ENCODE peak calls at places on chromosomes 11 and 22, in nine cellular contexts. One of them, this sample, is unnamed.

GRCh38 chr11:99422581-99423434 is 402.1 kb downstream of the CNTN5 start:
- DNase-seq in stimulated activated CD4-positive, alpha-beta T cell treated with anti-CD3 and anti-CD28 coated beads, Interleukin-2, amount 100 ng/mL, for 48 hours: no peak
- DNase-seq in upper lobe of right lung: no peak
- DNase-seq in AG20443: no peak
- DNase-seq in NCI-H774: no peak
- DNase-seq in skeletal muscle cell: peak; percentile 2
- DNase-seq in astrocyte of the cerebellum: no peak
- DNase-seq in activated naive CD4-positive, alpha-beta T cell: no peak
- DNase-seq in HuH-7: no peak
- DNase-seq in this sample: no peak

GRCh38 chr11:102469196-102469821 is 16.7 kb upstream of the TMEM123 start:
- DNase-seq in activated naive CD4-positive, alpha-beta T cell: no peak
- DNase-seq in AG20443: peak; percentile 40
- DNase-seq in NCI-H774: no peak
- DNase-seq in upper lobe of right lung: no peak
- DNase-seq in skeletal muscle cell: no peak
- DNase-seq in HuH-7: no peak
- DNase-seq in stimulated activated CD4-positive, alpha-beta T cell treated with anti-CD3 and anti-CD28 coated beads, Interleukin-2, amount 100 ng/mL, for 48 hours: no peak
- DNase-seq in astrocyte of the cerebellum: peak; percentile 37
- DNase-seq in this sample: no peak

GRCh38 chr11:111443640-111444039 is 64.6 kb upstream of the POU2AF1 start:
- DNase-seq in AG20443: no peak
- DNase-seq in stimulated activated CD4-positive, alpha-beta T cell treated with anti-CD3 and anti-CD28 coated beads, Interleukin-2, amount 100 ng/mL, for 48 hours: no peak
- DNase-seq in upper lobe of right lung: no peak
- DNase-seq in HuH-7: no peak
- DNase-seq in skeletal muscle cell: no peak
- DNase-seq in NCI-H774: no peak
- DNase-seq in astrocyte of the cerebellum: no peak
- DNase-seq in activated naive CD4-positive, alpha-beta T cell: no peak
- DNase-seq in this sample: no peak

GRCh38 chr22:29300807-29301601 is 5.4 kb upstream of the GAS2L1 start:
- DNase-seq in stimulated activated CD4-positive, alpha-beta T cell treated with anti-CD3 and anti-CD28 coated beads, Interleukin-2, amount 100 ng/mL, for 48 hours: no peak
- DNase-seq in skeletal muscle cell: no peak
- DNase-seq in HuH-7: no peak
- DNase-seq in AG20443: no peak
- DNase-seq in activated naive CD4-positive, alpha-beta T cell: no peak
- DNase-seq in upper lobe of right lung: no peak
- DNase-seq in astrocyte of the cerebellum: no peak
- DNase-seq in NCI-H774: no peak
- DNase-seq in this sample: no peak

GRCh38 chr22:19819911-19820879 is 34.5 kb downstream of the GNB1L start:
- DNase-seq in AG20443: no peak
- DNase-seq in NCI-H774: no peak
- DNase-seq in skeletal muscle cell: no peak
- DNase-seq in upper lobe of right lung: no peak
- DNase-seq in astrocyte of the cerebellum: no peak
- DNase-seq in HuH-7: no peak
- DNase-seq in activated naive CD4-positive, alpha-beta T cell: no peak
- DNase-seq in stimulated activated CD4-positive, alpha-beta T cell treated with anti-CD3 and anti-CD28 coated beads, Interleukin-2, amount 100 ng/mL, for 48 hours: no peak
- DNase-seq in this sample: peak; percentile 5

GRCh38 chr22:49738006-49738405 is 89.7 kb downstream of the BRD1 start:
- DNase-seq in activated naive CD4-positive, alpha-beta T cell: no peak
- DNase-seq in skeletal muscle cell: no peak
- DNase-seq in HuH-7: no peak
- DNase-seq in NCI-H774: no peak
- DNase-seq in AG20443: no peak
- DNase-seq in upper lobe of right lung: peak; percentile 30
- DNase-seq in astrocyte of the cerebellum: no peak
- DNase-seq in stimulated activated CD4-positive, alpha-beta T cell treated with anti-CD3 and anti-CD28 coated beads, Interleukin-2, amount 100 ng/mL, for 48 hours: no peak
- DNase-seq in this sample: no peak

GRCh38 chr11:125532668-125533067 is 36.6 kb upstream of the FEZ1 start:
- DNase-seq in AG20443: no peak
- DNase-seq in stimulated activated CD4-positive, alpha-beta T cell treated with anti-CD3 and anti-CD28 coated beads, Interleukin-2, amount 100 ng/mL, for 48 hours: no peak
- DNase-seq in activated naive CD4-positive, alpha-beta T cell: no peak
- DNase-seq in NCI-H774: no peak
- DNase-seq in astrocyte of the cerebellum: no peak
- DNase-seq in upper lobe of right lung: no peak
- DNase-seq in HuH-7: no peak
- DNase-seq in skeletal muscle cell: no peak
- DNase-seq in this sample: no peak

GRCh38 chr11:59556115-59556882 is 45.0 kb downstream of the OR4D9 start:
- DNase-seq in skeletal muscle cell: peak; percentile 61
- DNase-seq in astrocyte of the cerebellum: no peak
- DNase-seq in HuH-7: peak; percentile 74
- DNase-seq in AG20443: peak; percentile 53
- DNase-seq in stimulated activated CD4-positive, alpha-beta T cell treated with anti-CD3 and anti-CD28 coated beads, Interleukin-2, amount 100 ng/mL, for 48 hours: peak; percentile 77
- DNase-seq in activated naive CD4-positive, alpha-beta T cell: peak; percentile 41
- DNase-seq in upper lobe of right lung: no peak
- DNase-seq in NCI-H774: peak; percentile 22
- DNase-seq in this sample: peak; percentile 85

GRCh38 chr11:8247312-8247711 is 16.4 kb downstream of the LMO1 start:
- DNase-seq in AG20443: no peak
- DNase-seq in NCI-H774: no peak
- DNase-seq in upper lobe of right lung: no peak
- DNase-seq in skeletal muscle cell: no peak
- DNase-seq in HuH-7: no peak
- DNase-seq in astrocyte of the cerebellum: no peak
- DNase-seq in activated naive CD4-positive, alpha-beta T cell: no peak
- DNase-seq in stimulated activated CD4-positive, alpha-beta T cell treated with anti-CD3 and anti-CD28 coated beads, Interleukin-2, amount 100 ng/mL, for 48 hours: no peak
- DNase-seq in this sample: peak; percentile 43

GRCh38 chr22:28977050-28977449 is 84.6 kb downstream of the C22orf31 start:
- DNase-seq in NCI-H774: no peak
- DNase-seq in stimulated activated CD4-positive, alpha-beta T cell treated with anti-CD3 and anti-CD28 coated beads, Interleukin-2, amount 100 ng/mL, for 48 hours: no peak
- DNase-seq in activated naive CD4-positive, alpha-beta T cell: no peak
- DNase-seq in astrocyte of the cerebellum: no peak
- DNase-seq in HuH-7: no peak
- DNase-seq in AG20443: no peak
- DNase-seq in upper lobe of right lung: no peak
- DNase-seq in skeletal muscle cell: no peak
- DNase-seq in this sample: no peak

GRCh38 chr22:40196628-40197027 is 18.9 kb downstream of the TNRC6B start:
- DNase-seq in stimulated activated CD4-positive, alpha-beta T cell treated with anti-CD3 and anti-CD28 coated beads, Interleukin-2, amount 100 ng/mL, for 48 hours: peak; percentile 44
- DNase-seq in activated naive CD4-positive, alpha-beta T cell: no peak
- DNase-seq in skeletal muscle cell: peak; percentile 73
- DNase-seq in NCI-H774: no peak
- DNase-seq in AG20443: peak; percentile 72
- DNase-seq in upper lobe of right lung: no peak
- DNase-seq in astrocyte of the cerebellum: peak; percentile 80
- DNase-seq in HuH-7: no peak
- DNase-seq in this sample: no peak

GRCh38 chr11:72753341-72754148 is 1.3 kb upstream of the ARAP1 start:
- DNase-seq in upper lobe of right lung: no peak
- DNase-seq in NCI-H774: no peak
- DNase-seq in astrocyte of the cerebellum: no peak
- DNase-seq in stimulated activated CD4-positive, alpha-beta T cell treated with anti-CD3 and anti-CD28 coated beads, Interleukin-2, amount 100 ng/mL, for 48 hours: no peak
- DNase-seq in AG20443: no peak
- DNase-seq in skeletal muscle cell: no peak
- DNase-seq in HuH-7: no peak
- DNase-seq in activated naive CD4-positive, alpha-beta T cell: no peak
- DNase-seq in this sample: no peak

GRCh38 chr22:21754523-21755128 is 19.0 kb upstream of the YPEL1 start:
- DNase-seq in stimulated activated CD4-positive, alpha-beta T cell treated with anti-CD3 and anti-CD28 coated beads, Interleukin-2, amount 100 ng/mL, for 48 hours: no peak
- DNase-seq in NCI-H774: no peak
- DNase-seq in activated naive CD4-positive, alpha-beta T cell: no peak
- DNase-seq in AG20443: no peak
- DNase-seq in skeletal muscle cell: no peak
- DNase-seq in HuH-7: no peak
- DNase-seq in upper lobe of right lung: no peak
- DNase-seq in astrocyte of the cerebellum: no peak
- DNase-seq in this sample: no peak

GRCh38 chr22:24178021-24178431 is 3.3 kb upstream of the SUSD2 start:
- DNase-seq in NCI-H774: no peak
- DNase-seq in skeletal muscle cell: no peak
- DNase-seq in AG20443: no peak
- DNase-seq in HuH-7: no peak
- DNase-seq in astrocyte of the cerebellum: no peak
- DNase-seq in upper lobe of right lung: no peak
- DNase-seq in activated naive CD4-positive, alpha-beta T cell: no peak
- DNase-seq in stimulated activated CD4-positive, alpha-beta T cell treated with anti-CD3 and anti-CD28 coated beads, Interleukin-2, amount 100 ng/mL, for 48 hours: no peak
- DNase-seq in this sample: no peak

GRCh38 chr22:50506611-50507420 is 686 bp downstream of the LMF2 start:
- DNase-seq in upper lobe of right lung: no peak
- DNase-seq in astrocyte of the cerebellum: no peak
- DNase-seq in NCI-H774: no peak
- DNase-seq in skeletal muscle cell: no peak
- DNase-seq in HuH-7: no peak
- DNase-seq in activated naive CD4-positive, alpha-beta T cell: no peak
- DNase-seq in stimulated activated CD4-positive, alpha-beta T cell treated with anti-CD3 and anti-CD28 coated beads, Interleukin-2, amount 100 ng/mL, for 48 hours: no peak
- DNase-seq in AG20443: peak; percentile 31
- DNase-seq in this sample: no peak

GRCh38 chr22:41676134-41676533 is 12.5 kb downstream of the SNU13 start:
- DNase-seq in AG20443: no peak
- DNase-seq in stimulated activated CD4-positive, alpha-beta T cell treated with anti-CD3 and anti-CD28 coated beads, Interleukin-2, amount 100 ng/mL, for 48 hours: no peak
- DNase-seq in upper lobe of right lung: peak; percentile 3
- DNase-seq in astrocyte of the cerebellum: no peak
- DNase-seq in activated naive CD4-positive, alpha-beta T cell: no peak
- DNase-seq in NCI-H774: no peak
- DNase-seq in HuH-7: no peak
- DNase-seq in skeletal muscle cell: no peak
- DNase-seq in this sample: no peak

GRCh38 chr22:23579870-23580585 is at the start of gene IGLL1:
- DNase-seq in activated naive CD4-positive, alpha-beta T cell: no peak
- DNase-seq in skeletal muscle cell: no peak
- DNase-seq in NCI-H774: no peak
- DNase-seq in upper lobe of right lung: no peak
- DNase-seq in HuH-7: no peak
- DNase-seq in AG20443: no peak
- DNase-seq in astrocyte of the cerebellum: no peak
- DNase-seq in stimulated activated CD4-positive, alpha-beta T cell treated with anti-CD3 and anti-CD28 coated beads, Interleukin-2, amount 100 ng/mL, for 48 hours: no peak
- DNase-seq in this sample: no peak

GRCh38 chr22:38172016-38172431 is 9.6 kb downstream of the PLA2G6 start:
- DNase-seq in astrocyte of the cerebellum: no peak
- DNase-seq in stimulated activated CD4-positive, alpha-beta T cell treated with anti-CD3 and anti-CD28 coated beads, Interleukin-2, amount 100 ng/mL, for 48 hours: no peak
- DNase-seq in AG20443: no peak
- DNase-seq in HuH-7: no peak
- DNase-seq in upper lobe of right lung: no peak
- DNase-seq in activated naive CD4-positive, alpha-beta T cell: no peak
- DNase-seq in skeletal muscle cell: no peak
- DNase-seq in NCI-H774: no peak
- DNase-seq in this sample: no peak

GRCh38 chr22:25373961-25374360 is 154.5 kb downstream of the CRYBB2 start:
- DNase-seq in stimulated activated CD4-positive, alpha-beta T cell treated with anti-CD3 and anti-CD28 coated beads, Interleukin-2, amount 100 ng/mL, for 48 hours: no peak
- DNase-seq in activated naive CD4-positive, alpha-beta T cell: no peak
- DNase-seq in skeletal muscle cell: no peak
- DNase-seq in astrocyte of the cerebellum: no peak
- DNase-seq in HuH-7: no peak
- DNase-seq in upper lobe of right lung: no peak
- DNase-seq in NCI-H774: no peak
- DNase-seq in AG20443: no peak
- DNase-seq in this sample: no peak

GRCh38 chr11:65298131-65298535 is 16.5 kb upstream of the CDC42EP2 start:
- DNase-seq in astrocyte of the cerebellum: no peak
- DNase-seq in activated naive CD4-positive, alpha-beta T cell: no peak
- DNase-seq in skeletal muscle cell: no peak
- DNase-seq in upper lobe of right lung: peak; percentile 76
- DNase-seq in stimulated activated CD4-positive, alpha-beta T cell treated with anti-CD3 and anti-CD28 coated beads, Interleukin-2, amount 100 ng/mL, for 48 hours: no peak
- DNase-seq in AG20443: no peak
- DNase-seq in NCI-H774: no peak
- DNase-seq in HuH-7: no peak
- DNase-seq in this sample: no peak

GRCh38 chr11:96021901-96022650 is 98.2 kb upstream of the MTMR2 start:
- DNase-seq in activated naive CD4-positive, alpha-beta T cell: no peak
- DNase-seq in HuH-7: no peak
- DNase-seq in AG20443: no peak
- DNase-seq in astrocyte of the cerebellum: no peak
- DNase-seq in NCI-H774: no peak
- DNase-seq in upper lobe of right lung: no peak
- DNase-seq in stimulated activated CD4-positive, alpha-beta T cell treated with anti-CD3 and anti-CD28 coated beads, Interleukin-2, amount 100 ng/mL, for 48 hours: no peak
- DNase-seq in skeletal muscle cell: no peak
- DNase-seq in this sample: no peak

GRCh38 chr11:987671-988070 is 48.8 kb downstream of the MUC6 start:
- DNase-seq in skeletal muscle cell: no peak
- DNase-seq in NCI-H774: no peak
- DNase-seq in astrocyte of the cerebellum: no peak
- DNase-seq in stimulated activated CD4-positive, alpha-beta T cell treated with anti-CD3 and anti-CD28 coated beads, Interleukin-2, amount 100 ng/mL, for 48 hours: no peak
- DNase-seq in upper lobe of right lung: no peak
- DNase-seq in AG20443: no peak
- DNase-seq in HuH-7: no peak
- DNase-seq in activated naive CD4-positive, alpha-beta T cell: no peak
- DNase-seq in this sample: no peak

GRCh38 chr11:69540118-69541000 is 58.9 kb downstream of the LINC01488 start:
- DNase-seq in stimulated activated CD4-positive, alpha-beta T cell treated with anti-CD3 and anti-CD28 coated beads, Interleukin-2, amount 100 ng/mL, for 48 hours: no peak
- DNase-seq in activated naive CD4-positive, alpha-beta T cell: no peak
- DNase-seq in HuH-7: no peak
- DNase-seq in NCI-H774: no peak
- DNase-seq in AG20443: no peak
- DNase-seq in astrocyte of the cerebellum: no peak
- DNase-seq in skeletal muscle cell: no peak
- DNase-seq in upper lobe of right lung: peak; percentile 73
- DNase-seq in this sample: peak; percentile 48

GRCh38 chr22:42340695-42341383 is 70.4 kb upstream of the TCF20 start:
- DNase-seq in activated naive CD4-positive, alpha-beta T cell: no peak
- DNase-seq in HuH-7: no peak
- DNase-seq in upper lobe of right lung: no peak
- DNase-seq in astrocyte of the cerebellum: no peak
- DNase-seq in stimulated activated CD4-positive, alpha-beta T cell treated with anti-CD3 and anti-CD28 coated beads, Interleukin-2, amount 100 ng/mL, for 48 hours: no peak
- DNase-seq in NCI-H774: peak; percentile 19
- DNase-seq in skeletal muscle cell: no peak
- DNase-seq in AG20443: no peak
- DNase-seq in this sample: peak; percentile 51